ENCODE peak calls at places on chromosomes 12 and 14, in seven cellular contexts. One of them, this sample, is unnamed.
A peak's percentile ranks its signal among the peaks of the same experiment; 100 is the strongest.

GRCh38 chr14:92934196-92935085 is 11.5 kb downstream of the CHGA start:
- DNase-seq in heart left ventricle: peak; percentile 37
- DNase-seq in A549: no peak
- DNase-seq in adrenal gland: no peak
- DNase-seq in CD4-positive, alpha-beta memory T cell: no peak
- DNase-seq in hepatocyte: no peak
- DNase-seq in CD8-positive, alpha-beta memory T cell: no peak
- DNase-seq in this sample: no peak

GRCh38 chr12:89709994-89710872 is 1.6 kb upstream of the ATP2B1 start:
- DNase-seq in heart left ventricle: peak; percentile 85
- DNase-seq in A549: peak; percentile 31
- DNase-seq in adrenal gland: peak; percentile 74
- DNase-seq in CD4-positive, alpha-beta memory T cell: peak; percentile 53
- DNase-seq in hepatocyte: peak; percentile 69
- DNase-seq in CD8-positive, alpha-beta memory T cell: no peak
- DNase-seq in this sample: peak; percentile 22

GRCh38 chr14:68685419-68686211 is 107.3 kb downstream of the ZFP36L1 start:
- DNase-seq in heart left ventricle: no peak
- DNase-seq in A549: no peak
- DNase-seq in adrenal gland: no peak
- DNase-seq in CD4-positive, alpha-beta memory T cell: peak; percentile 97
- DNase-seq in hepatocyte: peak; percentile 85
- DNase-seq in CD8-positive, alpha-beta memory T cell: peak; percentile 94
- DNase-seq in this sample: peak; percentile 56

GRCh38 chr14:24880689-24881088 is 169.3 kb downstream of the STXBP6 start:
- DNase-seq in heart left ventricle: no peak
- DNase-seq in A549: no peak
- DNase-seq in adrenal gland: no peak
- DNase-seq in CD4-positive, alpha-beta memory T cell: no peak
- DNase-seq in hepatocyte: no peak
- DNase-seq in CD8-positive, alpha-beta memory T cell: no peak
- DNase-seq in this sample: no peak

GRCh38 chr12:64894827-64895475 is 70.5 kb downstream of the TBC1D30 start:
- DNase-seq in heart left ventricle: no peak
- DNase-seq in A549: no peak
- DNase-seq in adrenal gland: no peak
- DNase-seq in CD4-positive, alpha-beta memory T cell: no peak
- DNase-seq in hepatocyte: no peak
- DNase-seq in CD8-positive, alpha-beta memory T cell: no peak
- DNase-seq in this sample: no peak

GRCh38 chr12:3655331-3655900 is 97.5 kb downstream of the CRACR2A start:
- DNase-seq in heart left ventricle: no peak
- DNase-seq in A549: peak; percentile 23
- DNase-seq in adrenal gland: no peak
- DNase-seq in CD4-positive, alpha-beta memory T cell: no peak
- DNase-seq in hepatocyte: no peak
- DNase-seq in CD8-positive, alpha-beta memory T cell: no peak
- DNase-seq in this sample: no peak

GRCh38 chr14:93879362-93879983 is 47.7 kb upstream of the FAM181A start:
- DNase-seq in heart left ventricle: no peak
- DNase-seq in A549: no peak
- DNase-seq in adrenal gland: no peak
- DNase-seq in CD4-positive, alpha-beta memory T cell: no peak
- DNase-seq in hepatocyte: no peak
- DNase-seq in CD8-positive, alpha-beta memory T cell: no peak
- DNase-seq in this sample: no peak

GRCh38 chr12:71504471-71504852 is 64.9 kb downstream of the LGR5 start:
- DNase-seq in heart left ventricle: no peak
- DNase-seq in A549: no peak
- DNase-seq in adrenal gland: no peak
- DNase-seq in CD4-positive, alpha-beta memory T cell: no peak
- DNase-seq in hepatocyte: no peak
- DNase-seq in CD8-positive, alpha-beta memory T cell: no peak
- DNase-seq in this sample: no peak

GRCh38 chr12:55400229-55400628 is at the start of gene OR6C65:
- DNase-seq in heart left ventricle: no peak
- DNase-seq in A549: no peak
- DNase-seq in adrenal gland: no peak
- DNase-seq in CD4-positive, alpha-beta memory T cell: no peak
- DNase-seq in hepatocyte: no peak
- DNase-seq in CD8-positive, alpha-beta memory T cell: no peak
- DNase-seq in this sample: no peak

GRCh38 chr12:99745106-99745505 is 97.6 kb downstream of the GARIN6 start:
- DNase-seq in heart left ventricle: no peak
- DNase-seq in A549: no peak
- DNase-seq in adrenal gland: no peak
- DNase-seq in CD4-positive, alpha-beta memory T cell: no peak
- DNase-seq in hepatocyte: no peak
- DNase-seq in CD8-positive, alpha-beta memory T cell: no peak
- DNase-seq in this sample: no peak

GRCh38 chr14:93430889-93431670 is at the start of gene UNC79:
- DNase-seq in heart left ventricle: no peak
- DNase-seq in A549: no peak
- DNase-seq in adrenal gland: peak; percentile 25
- DNase-seq in CD4-positive, alpha-beta memory T cell: no peak
- DNase-seq in hepatocyte: peak; percentile 76
- DNase-seq in CD8-positive, alpha-beta memory T cell: no peak
- DNase-seq in this sample: no peak

GRCh38 chr12:1836241-1836803 is 16.0 kb downstream of the LRTM2 start:
- DNase-seq in heart left ventricle: no peak
- DNase-seq in A549: no peak
- DNase-seq in adrenal gland: no peak
- DNase-seq in CD4-positive, alpha-beta memory T cell: no peak
- DNase-seq in hepatocyte: no peak
- DNase-seq in CD8-positive, alpha-beta memory T cell: no peak
- DNase-seq in this sample: no peak

GRCh38 chr12:118840399-118840798 is 140.9 kb upstream of the SRRM4 start:
- DNase-seq in heart left ventricle: no peak
- DNase-seq in A549: no peak
- DNase-seq in adrenal gland: no peak
- DNase-seq in CD4-positive, alpha-beta memory T cell: no peak
- DNase-seq in hepatocyte: no peak
- DNase-seq in CD8-positive, alpha-beta memory T cell: no peak
- DNase-seq in this sample: no peak

DNA sequence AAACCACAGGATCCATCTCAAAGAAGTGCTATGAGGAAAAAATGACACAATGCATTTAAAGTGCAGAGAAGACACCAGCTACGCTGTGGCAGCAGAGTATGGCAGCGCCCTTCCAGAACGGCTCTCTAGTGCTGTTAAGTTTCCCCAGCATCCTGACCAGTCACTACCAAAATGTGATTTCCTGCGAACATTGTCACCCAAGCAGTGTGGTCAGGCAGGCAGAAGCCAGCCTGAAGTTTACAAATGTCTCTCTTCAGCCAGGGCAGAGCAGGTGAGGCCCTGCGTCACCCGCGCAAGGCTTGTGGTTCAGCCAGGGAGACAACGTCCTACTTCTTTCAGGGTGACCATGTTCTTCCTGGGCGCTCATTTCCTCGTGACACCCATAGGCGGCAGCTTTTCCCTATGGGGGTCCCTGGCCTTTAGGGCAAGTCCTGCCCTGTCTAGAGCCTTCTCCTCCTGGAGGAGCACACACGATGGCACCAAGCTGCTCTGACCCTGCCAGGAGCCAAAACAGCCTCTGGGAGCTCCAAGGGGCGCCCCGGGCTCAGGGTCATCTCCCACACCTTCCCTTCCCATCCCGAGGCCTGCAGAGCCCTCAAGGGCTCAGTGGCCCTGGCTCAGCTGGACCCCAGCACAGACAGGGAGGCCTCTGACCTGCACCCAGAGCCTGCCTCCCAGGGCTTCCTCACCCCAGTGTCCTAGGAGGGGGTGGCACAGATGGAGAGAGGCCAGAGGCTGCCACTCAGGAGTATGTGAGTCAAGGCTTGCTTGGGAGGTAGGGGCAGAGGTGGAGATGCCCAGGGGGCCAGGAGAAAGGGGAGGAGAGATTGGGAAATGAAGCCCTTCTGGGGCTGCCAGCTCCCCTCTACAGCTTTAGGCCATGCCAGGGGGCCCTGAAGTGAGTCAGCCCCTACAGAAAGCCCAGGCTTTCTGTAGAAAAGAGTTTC is 41.9 kb downstream of the PSMA6 start:
- DNase-seq in heart left ventricle: no peak
- DNase-seq in A549: no peak
- DNase-seq in adrenal gland: no peak
- DNase-seq in CD4-positive, alpha-beta memory T cell: peak; percentile 55
- DNase-seq in hepatocyte: no peak
- DNase-seq in CD8-positive, alpha-beta memory T cell: peak; percentile 54
- DNase-seq in this sample: no peak
- H3K4me1 ChIP-seq in heart left ventricle: peaks cover 17% of the 10 kb centered on the region
- H3K4me1 ChIP-seq in A549: peaks cover 64% of the 10 kb centered on the region
- H3K4me1 ChIP-seq in adrenal gland: peaks cover 41% of the 10 kb centered on the region
- H3K4me1 ChIP-seq in CD4-positive, alpha-beta memory T cell: peaks cover 21% of the 10 kb centered on the region
- H3K4me1 ChIP-seq in hepatocyte: peaks cover 58% of the 10 kb centered on the region
- H3K4me1 ChIP-seq in CD8-positive, alpha-beta memory T cell: peaks cover 22% of the 10 kb centered on the region
- H3K4me1 ChIP-seq in this sample: peaks cover 17% of the 10 kb centered on the region

DNA sequence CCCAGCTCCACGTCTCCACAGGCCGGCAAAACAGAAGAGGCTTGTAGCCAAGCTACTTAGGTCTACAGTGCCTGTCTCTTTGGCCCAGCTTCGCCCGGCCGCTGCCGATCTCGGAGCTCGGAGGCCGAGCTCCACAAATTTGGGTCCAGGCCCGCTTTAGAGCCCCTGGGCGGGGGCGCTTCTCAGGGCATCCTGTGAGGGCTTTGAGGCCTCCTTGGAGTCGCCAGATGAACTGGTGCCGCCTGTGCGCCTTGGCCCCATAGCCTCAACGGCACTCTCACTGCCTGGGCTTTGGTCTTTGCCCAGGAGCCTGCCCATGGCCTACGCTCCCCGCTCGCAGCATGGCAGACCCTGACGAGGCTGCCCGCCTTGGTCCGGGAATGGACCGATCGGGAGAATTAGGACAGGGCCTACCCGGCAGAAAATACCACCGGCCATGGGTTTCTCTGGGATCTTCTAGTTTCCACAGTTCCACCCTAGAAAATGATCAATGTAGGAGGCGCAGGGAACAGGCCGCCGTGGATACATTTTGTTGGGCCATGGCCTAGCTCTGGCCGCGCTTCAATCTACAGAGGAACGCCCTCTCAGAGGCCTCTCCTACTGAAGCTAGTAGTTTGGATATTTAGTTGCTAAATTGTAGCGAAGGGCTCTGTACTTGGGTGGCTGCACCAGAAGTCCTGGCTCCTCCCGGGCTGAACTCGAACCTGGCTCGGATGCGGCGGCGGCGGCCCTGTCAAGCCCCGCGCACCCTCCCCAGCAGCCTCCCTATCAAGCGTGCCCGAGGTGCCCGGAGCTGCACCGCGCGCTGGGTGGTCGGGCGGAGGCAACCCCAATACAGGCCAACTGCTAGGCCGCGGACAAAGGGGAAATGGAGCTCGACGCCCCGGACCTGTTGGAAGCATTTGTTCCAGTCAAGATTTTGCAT is 1.1 kb upstream of the NKX2-8 start:
- DNase-seq in heart left ventricle: no peak
- DNase-seq in A549: no peak
- DNase-seq in adrenal gland: no peak
- DNase-seq in CD4-positive, alpha-beta memory T cell: no peak
- DNase-seq in hepatocyte: no peak
- DNase-seq in CD8-positive, alpha-beta memory T cell: no peak
- DNase-seq in this sample: no peak
- H3K9me3 ChIP-seq in heart left ventricle: no peaks in the 10 kb centered on the region
- H3K9me3 ChIP-seq in A549: no peaks in the 10 kb centered on the region
- H3K9me3 ChIP-seq in adrenal gland: no peaks in the 10 kb centered on the region
- H3K9me3 ChIP-seq in CD4-positive, alpha-beta memory T cell: no peaks in the 10 kb centered on the region
- H3K9me3 ChIP-seq in hepatocyte: no peaks in the 10 kb centered on the region
- H3K9me3 ChIP-seq in CD8-positive, alpha-beta memory T cell: no peaks in the 10 kb centered on the region
- H3K9me3 ChIP-seq in this sample: no peaks in the 10 kb centered on the region

GRCh38 chr12:26830358-26830757 is 2.6 kb downstream of the ITPR2 start:
- DNase-seq in heart left ventricle: no peak
- DNase-seq in A549: no peak
- DNase-seq in adrenal gland: no peak
- DNase-seq in CD4-positive, alpha-beta memory T cell: no peak
- DNase-seq in hepatocyte: no peak
- DNase-seq in CD8-positive, alpha-beta memory T cell: no peak
- DNase-seq in this sample: no peak

GRCh38 chr12:26832817-26833691 is at the start of gene ITPR2:
- DNase-seq in heart left ventricle: peak; percentile 97
- DNase-seq in A549: peak; percentile 94
- DNase-seq in adrenal gland: peak; percentile 96
- DNase-seq in CD4-positive, alpha-beta memory T cell: peak; percentile 92
- DNase-seq in hepatocyte: peak; percentile 97
- DNase-seq in CD8-positive, alpha-beta memory T cell: peak; percentile 93
- DNase-seq in this sample: peak; percentile 89

GRCh38 chr12:26831959-26832816 is 806 bp downstream of the ITPR2 start:
- DNase-seq in heart left ventricle: peak; percentile 81
- DNase-seq in A549: peak; percentile 68
- DNase-seq in adrenal gland: peak; percentile 76
- DNase-seq in CD4-positive, alpha-beta memory T cell: peak; percentile 75
- DNase-seq in hepatocyte: peak; percentile 73
- DNase-seq in CD8-positive, alpha-beta memory T cell: peak; percentile 76
- DNase-seq in this sample: peak; percentile 72

GRCh38 chr12:26828315-26828714 is 4.7 kb downstream of the ITPR2 start:
- DNase-seq in heart left ventricle: no peak
- DNase-seq in A549: no peak
- DNase-seq in adrenal gland: no peak
- DNase-seq in CD4-positive, alpha-beta memory T cell: no peak
- DNase-seq in hepatocyte: no peak
- DNase-seq in CD8-positive, alpha-beta memory T cell: no peak
- DNase-seq in this sample: no peak

GRCh38 chr12:26830783-26831601 is 2.0 kb downstream of the ITPR2 start:
- DNase-seq in heart left ventricle: no peak
- DNase-seq in A549: no peak
- DNase-seq in adrenal gland: no peak
- DNase-seq in CD4-positive, alpha-beta memory T cell: no peak
- DNase-seq in hepatocyte: no peak
- DNase-seq in CD8-positive, alpha-beta memory T cell: no peak
- DNase-seq in this sample: no peak
- H3K4me3 ChIP-seq in heart left ventricle: peak overlapping the region; percentile 38
- H3K4me3 ChIP-seq in A549: no peak overlapping the region
- H3K4me3 ChIP-seq in adrenal gland: peak overlapping the region; percentile 5
- H3K4me3 ChIP-seq in CD4-positive, alpha-beta memory T cell: peak overlapping the region; percentile 13
- H3K4me3 ChIP-seq in hepatocyte: peak overlapping the region; percentile 95
- H3K4me3 ChIP-seq in CD8-positive, alpha-beta memory T cell: no peak overlapping the region
- H3K4me3 ChIP-seq in this sample: peak overlapping the region; percentile 6

GRCh38 chr12:122871851-122872785 is 23.8 kb downstream of the VPS37B start:
- DNase-seq in heart left ventricle: peak; percentile 68
- DNase-seq in A549: no peak
- DNase-seq in adrenal gland: peak; percentile 56
- DNase-seq in CD4-positive, alpha-beta memory T cell: no peak
- DNase-seq in hepatocyte: peak; percentile 65
- DNase-seq in CD8-positive, alpha-beta memory T cell: peak; percentile 53
- DNase-seq in this sample: peak; percentile 71

GRCh38 chr12:122872815-122873361 is 23.0 kb downstream of the VPS37B start:
- DNase-seq in heart left ventricle: no peak
- DNase-seq in A549: no peak
- DNase-seq in adrenal gland: no peak
- DNase-seq in CD4-positive, alpha-beta memory T cell: no peak
- DNase-seq in hepatocyte: no peak
- DNase-seq in CD8-positive, alpha-beta memory T cell: peak; percentile 18
- DNase-seq in this sample: no peak

GRCh38 chr12:122870163-122870842 is 25.6 kb downstream of the VPS37B start:
- DNase-seq in heart left ventricle: peak; percentile 30
- DNase-seq in A549: no peak
- DNase-seq in adrenal gland: no peak
- DNase-seq in CD4-positive, alpha-beta memory T cell: no peak
- DNase-seq in hepatocyte: no peak
- DNase-seq in CD8-positive, alpha-beta memory T cell: peak; percentile 20
- DNase-seq in this sample: no peak

GRCh38 chr12:122869207-122869973 is 26.5 kb downstream of the VPS37B start:
- DNase-seq in heart left ventricle: no peak
- DNase-seq in A549: no peak
- DNase-seq in adrenal gland: no peak
- DNase-seq in CD4-positive, alpha-beta memory T cell: no peak
- DNase-seq in hepatocyte: no peak
- DNase-seq in CD8-positive, alpha-beta memory T cell: peak; percentile 26
- DNase-seq in this sample: no peak

GRCh38 chr12:122870867-122871664 is 24.9 kb downstream of the VPS37B start:
- DNase-seq in heart left ventricle: peak; percentile 62
- DNase-seq in A549: no peak
- DNase-seq in adrenal gland: peak; percentile 70
- DNase-seq in CD4-positive, alpha-beta memory T cell: no peak
- DNase-seq in hepatocyte: peak; percentile 70
- DNase-seq in CD8-positive, alpha-beta memory T cell: peak; percentile 20
- DNase-seq in this sample: no peak
- H3K4me1 ChIP-seq in heart left ventricle: peaks cover 61% of the 10 kb centered on the region
- H3K4me1 ChIP-seq in A549: peaks cover 10% of the 10 kb centered on the region
- H3K4me1 ChIP-seq in adrenal gland: peaks cover 44% of the 10 kb centered on the region
- H3K4me1 ChIP-seq in CD4-positive, alpha-beta memory T cell: peaks cover 59% of the 10 kb centered on the region
- H3K4me1 ChIP-seq in hepatocyte: peaks cover 40% of the 10 kb centered on the region
- H3K4me1 ChIP-seq in CD8-positive, alpha-beta memory T cell: peaks cover 65% of the 10 kb centered on the region
- H3K4me1 ChIP-seq in this sample: peaks cover 30% of the 10 kb centered on the region